ENCODE peak calls at places on chromosomes 4 and X, in six cellular contexts. H, P, O, G, V and D are unnamed samples.

GRCh38 chr4:113394730-113395530 is 345.5 kb downstream of the ANK2 start:
- DNase-seq in H (peak; percentile 70), P (peak; percentile 57), O (peak; percentile 69), G (peak; percentile 61), V (peak; percentile 69), D (peak; percentile 75)

GRCh38 chr4:57554693-57555092 is 444.5 kb upstream of the IGFBP7 start:
- DNase-seq in H (no peak), P (no peak), O (no peak), G (no peak), V (no peak), D (no peak)

GRCh38 chrX:109475174-109475891 is 6.6 kb downstream of the GUCY2F start:
- DNase-seq in H (peak; percentile 15), P (peak; percentile 4), O (peak; percentile 51), G (peak; percentile 59), V (peak; percentile 19), D (peak; percentile 36)

GRCh38 chrX:69285881-69286545 is 120.8 kb upstream of the PJA1 start:
- DNase-seq in H (peak; percentile 86), P (no peak), O (peak; percentile 57), G (peak; percentile 84), V (no peak), D (no peak)

GRCh38 chr4:185504098-185505047 is 30.9 kb downstream of the PDLIM3 start:
- DNase-seq in H (peak; percentile 57), P (no peak), O (no peak), G (no peak), V (no peak), D (no peak)

GRCh38 chrX:130086414-130087207 is 23.7 kb downstream of the ELF4 start:
- DNase-seq in H (no peak), P (no peak), O (no peak), G (no peak), V (no peak), D (no peak)

GRCh38 chrX:114268643-114269042 is 315.2 kb upstream of the HTR2C start:
- DNase-seq in H (no peak), P (no peak), O (no peak), G (no peak), V (no peak), D (no peak)

GRCh38 chrX:66030505-66031317 is 9.2 kb downstream of the VSIG4 start:
- DNase-seq in H (no peak), P (no peak), O (peak; percentile 3), G (no peak), V (no peak), D (no peak)

GRCh38 chr4:79913581-79913980 is 159.4 kb downstream of the ANTXR2 start:
- DNase-seq in H (no peak), P (no peak), O (no peak), G (no peak), V (peak; percentile 6), D (peak; percentile 9)

GRCh38 chrX:17552251-17552650 is 177.3 kb downstream of the NHS start:
- DNase-seq in H (no peak), P (no peak), O (no peak), G (no peak), V (no peak), D (no peak)

GRCh38 chr4:84035568-84035967 is 463.5 kb downstream of the NKX6-1 start:
- DNase-seq in H (no peak), P (no peak), O (no peak), G (no peak), V (no peak), D (no peak)

GRCh38 chrX:54182194-54182863 is 725 bp downstream of the FAM120C start:
- DNase-seq in H (peak; percentile 62), P (no peak), O (peak; percentile 23), G (peak; percentile 67), V (no peak), D (no peak)

GRCh38 chrX:136491832-136492231 is 4.1 kb downstream of the BRS3 start:
- DNase-seq in H (no peak), P (no peak), O (no peak), G (no peak), V (no peak), D (no peak)

GRCh38 chrX:110180176-110180927 is 137.5 kb downstream of the AMMECR1 start:
- DNase-seq in H (peak; percentile 69), P (peak; percentile 8), O (no peak), G (no peak), V (peak; percentile 24), D (no peak)

GRCh38 chr4:18250564-18250963 is 229.0 kb upstream of the LCORL start:
- DNase-seq in H (no peak), P (no peak), O (no peak), G (no peak), V (no peak), D (no peak)

GRCh38 chrX:141341341-141341740 is 99.0 kb upstream of the SPANXC start:
- DNase-seq in H (no peak), P (peak; percentile 18), O (no peak), G (no peak), V (peak; percentile 53), D (peak; percentile 1)

GRCh38 chr4:185599151-185599648 is 63.9 kb upstream of the PDLIM3 start:
- DNase-seq in H (no peak), P (no peak), O (no peak), G (no peak), V (no peak), D (no peak)

GRCh38 chr4:161256716-161257115 is 907.1 kb downstream of the FSTL5 start:
- DNase-seq in H (no peak), P (no peak), O (no peak), G (peak; percentile 58), V (no peak), D (no peak)

GRCh38 chr4:88623097-88623496 is 30.8 kb downstream of the HERC3 start:
- DNase-seq in H (no peak), P (peak; percentile 80), O (no peak), G (no peak), V (peak; percentile 96), D (no peak)

GRCh38 chrX:118666521-118666920 is 60.9 kb upstream of the IL13RA1 start:
- DNase-seq in H (no peak), P (no peak), O (no peak), G (no peak), V (no peak), D (no peak)

GRCh38 chrX:129655547-129656248 is 942 bp upstream of the APLN start:
- DNase-seq in H (no peak), P (no peak), O (no peak), G (no peak), V (no peak), D (no peak)

GRCh38 chr4:2281575-2282343 is 19.9 kb upstream of the MXD4 start:
- DNase-seq in H (no peak), P (no peak), O (no peak), G (no peak), V (no peak), D (no peak)

GRCh38 chrX:3393168-3393567 is 46.7 kb upstream of the MXRA5 start:
- DNase-seq in H (no peak), P (no peak), O (no peak), G (no peak), V (no peak), D (no peak)

GRCh38 chr4:171717231-171717720 is 95.9 kb upstream of the GALNTL6 start:
- DNase-seq in H (no peak), P (no peak), O (no peak), G (no peak), V (no peak), D (no peak)